ENCODE peak calls at places on chromosomes 12 and 14, in seven cellular contexts. R, H, T, L, C, J and Y are unnamed samples. For H3K4me1 and H3K9me3, the result is how much of the 10 kb centered on the place peaks cover.

GRCh38 chr12:53932915-53933314 is 5.7 kb upstream of the HOXC13 start:
- DNase-seq in H (no peak), C (no peak), T (no peak), R (no peak), L (no peak), J (no peak), Y (no peak)

GRCh38 chr12:3187846-3188755 is 110.9 kb downstream of the TSPAN9 start:
- DNase-seq in R (peak), C (no peak), L (no peak), J (no peak), H (peak), T (no peak), Y (no peak)

GRCh38 chr14:76257111-76257803 is 105.5 kb downstream of the GPATCH2L start:
- DNase-seq in R (no peak), J (no peak), C (no peak), H (no peak), L (no peak), T (no peak), Y (no peak)

GRCh38 chr12:57844725-57845477 is 1.6 kb downstream of the CTDSP2 start:
- DNase-seq in L (peak), T (peak), J (peak), H (peak), C (peak), R (peak), Y (peak)

GRCh38 chr12:77352941-77353340 is 287.6 kb upstream of the E2F7 start:
- DNase-seq in H (no peak), R (no peak), J (no peak), C (no peak), T (no peak), L (no peak), Y (no peak)

GRCh38 chr14:40367717-40368116 is 935.5 kb upstream of the FBXO33 start:
- DNase-seq in L (no peak), R (no peak), C (no peak), T (no peak), H (no peak), J (no peak), Y (no peak)

GRCh38 chr12:113185180-113186032 is at the start of the genes DDX54 and RITA1:
- DNase-seq in T (peak), J (peak), R (peak), C (peak), L (peak), H (peak), Y (peak)

GRCh38 chr14:85482549-85482948 is 47.4 kb upstream of the FLRT2 start:
- DNase-seq in H (no peak), L (no peak), T (no peak), J (no peak), C (no peak), R (no peak), Y (peak)

GRCh38 chr12:106582661-106583577 is at the start of gene RFX4:
- DNase-seq in T (no peak), J (peak), R (no peak), L (no peak), C (no peak), H (no peak), Y (no peak)

GRCh38 chr12:8887285-8887715 is 27.0 kb upstream of the PHC1 start:
- DNase-seq in J (no peak), H (no peak), C (no peak), R (no peak), T (no peak), L (no peak), Y (no peak)

GRCh38 chr12:81078469-81079196 is 754 bp downstream of the ACSS3 start:
- DNase-seq in R (no peak), T (peak), L (peak), C (peak), J (no peak), H (no peak), Y (no peak)

GRCh38 chr12:119176267-119177055 is 2.3 kb upstream of the HSPB8 start:
- DNase-seq in L (peak), T (peak), J (no peak), R (peak), H (peak), C (peak), Y (peak)

GRCh38 chr12:120125792-120126634 is 9.5 kb upstream of the RAB35 start:
- DNase-seq in C (no peak), R (no peak), L (no peak), J (no peak), T (no peak), H (no peak), Y (no peak)

GRCh38 chr12:90510948-90511347 is 444.0 kb downstream of the CCER1 start:
- DNase-seq in L (no peak), R (no peak), C (no peak), T (no peak), J (no peak), H (no peak), Y (no peak)

GRCh38 chr14:59075503-59075902 is 113.0 kb upstream of the DAAM1 start:
- DNase-seq in C (no peak), L (no peak), J (no peak), T (no peak), H (no peak), R (no peak), Y (no peak)

GRCh38 chr14:90109858-90110257 is 48.1 kb downstream of the KCNK13 start:
- DNase-seq in J (no peak), H (no peak), L (no peak), C (no peak), R (no peak), T (no peak), Y (peak)

DNA sequence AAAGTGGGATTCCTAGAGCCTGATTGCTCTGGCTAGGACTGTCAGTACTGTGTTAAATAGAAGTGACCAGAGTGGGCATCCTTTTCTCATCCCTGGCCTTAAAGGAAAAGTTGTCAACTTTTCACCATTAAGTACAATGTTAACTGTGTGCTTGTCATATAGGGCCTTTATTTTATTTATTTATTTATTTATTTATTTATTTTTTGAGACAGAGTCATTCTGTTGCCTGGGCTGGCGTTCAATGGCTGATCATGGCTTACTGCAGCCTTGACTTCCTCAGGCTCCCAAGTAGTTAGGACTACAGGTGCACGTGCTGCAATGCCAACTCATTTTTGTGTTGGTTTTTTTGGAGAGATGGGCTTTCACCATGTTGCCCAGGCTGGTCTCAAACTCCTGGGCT is 11.6 kb downstream of the SH2B3 start:
- DNase-seq in C (no peak), T (no peak), R (no peak), H (no peak), L (no peak), J (no peak), Y (no peak)
- H3K4me1 ChIP-seq in C (under half), T (under half), R (under half), H (under half), L (under half), J (under half), Y (under half)

DNA sequence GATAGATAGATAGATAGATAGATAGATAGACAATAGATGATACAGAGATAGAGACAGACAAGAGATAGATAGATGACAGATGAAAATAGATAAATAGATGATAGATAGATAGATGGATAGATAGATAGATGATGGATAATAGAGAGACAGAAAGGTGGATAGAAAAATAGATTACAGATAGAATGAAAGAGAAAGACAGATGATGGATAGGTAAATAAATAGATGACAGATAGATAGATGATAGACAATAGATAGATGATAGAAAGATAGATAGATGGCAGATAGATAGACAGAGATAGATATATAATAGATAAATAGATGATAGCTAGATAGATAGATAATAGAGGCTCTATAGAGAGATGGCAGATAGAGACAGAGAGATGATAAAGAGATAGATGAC is 523.0 kb downstream of the BCL11B start:
- DNase-seq in J (no peak), T (no peak), L (no peak), H (no peak), C (no peak), R (no peak), Y (no peak)
- H3K9me3 ChIP-seq in J (under half), T (under half), L (under half), H (under half), C (under half), R (under half), Y (under half)

GRCh38 chr12:27585739-27586265 is 61.8 kb downstream of the PPFIBP1 start:
- DNase-seq in R (no peak), J (no peak), H (no peak), C (no peak), T (no peak), L (no peak), Y (no peak)

GRCh38 chr12:27580561-27581330 is 56.7 kb downstream of the PPFIBP1 start:
- DNase-seq in J (no peak), R (no peak), C (no peak), T (no peak), H (no peak), L (no peak), Y (no peak)

GRCh38 chr12:27578689-27579372 is 54.8 kb downstream of the PPFIBP1 start:
- DNase-seq in J (no peak), C (no peak), H (no peak), R (no peak), T (no peak), L (no peak), Y (no peak)

GRCh38 chr12:27583981-27584380 is 60.0 kb downstream of the PPFIBP1 start:
- DNase-seq in H (no peak), C (no peak), T (no peak), R (no peak), J (no peak), L (no peak), Y (no peak)

GRCh38 chr12:27583057-27583797 is 59.2 kb downstream of the PPFIBP1 start:
- DNase-seq in C (no peak), L (peak), T (no peak), R (no peak), J (no peak), H (no peak), Y (no peak)
- H3K4me1 ChIP-seq in C (under half), L (under half), T (under half), R (under half), J (under half), H (under half), Y (under half)

GRCh38 chr12:87233636-87234035 is 795.6 kb downstream of the C12orf50 start:
- DNase-seq in L (no peak), C (no peak), H (no peak), R (no peak), J (no peak), T (no peak), Y (no peak)
- H3K9me3 ChIP-seq in L (under half), C (under half), H (under half), R (under half), J (under half), T (under half), Y (under half)

GRCh38 chr12:131818821-131819585 is 9.2 kb upstream of the MMP17 start:
- DNase-seq in T (no peak), R (no peak), C (no peak), H (no peak), J (no peak), L (no peak), Y (no peak)
- H3K4me1 ChIP-seq in T (under half), R (under half), C (under half), H (under half), J (under half), L (under half), Y (under half)

DNA sequence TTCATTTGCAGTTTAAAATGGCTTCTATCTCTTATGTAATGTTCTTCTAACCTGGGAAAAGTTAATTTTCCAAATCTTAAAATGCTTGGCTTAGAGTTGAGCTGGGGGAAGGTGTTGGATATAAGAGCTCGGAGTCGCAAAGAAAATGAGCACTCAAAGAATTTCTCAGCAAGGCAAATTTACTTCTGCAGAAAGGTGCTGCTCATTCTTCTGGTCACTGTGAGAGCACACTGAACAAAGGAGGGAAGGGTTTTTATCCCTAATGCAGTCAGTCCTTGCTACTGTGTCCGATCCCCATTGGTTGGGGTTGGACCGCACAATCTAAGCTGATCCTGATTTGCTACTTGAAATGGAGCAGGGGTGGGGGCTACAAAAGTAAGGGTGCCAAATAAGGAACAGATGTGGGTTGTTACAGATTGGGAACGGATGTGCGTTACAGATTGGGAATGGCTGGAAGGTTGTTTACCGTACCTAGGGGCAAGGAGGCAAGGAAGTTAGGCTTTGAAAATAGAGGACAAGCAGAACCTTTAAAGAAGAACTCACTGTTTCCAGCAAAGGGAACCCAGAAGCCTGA is 19.4 kb downstream of the TXNRD1 start:
- DNase-seq in H (no peak), J (no peak), L (no peak), T (no peak), R (no peak), C (no peak), Y (no peak)
- H3K9me3 ChIP-seq in H (under half), J (under half), L (under half), T (under half), R (under half), C (under half), Y (under half)

GRCh38 chr14:102603293-102603907 is 11.0 kb downstream of the RCOR1 start:
- DNase-seq in R (no peak), J (no peak), T (no peak), C (no peak), L (no peak), H (no peak), Y (no peak)

GRCh38 chr14:102604183-102604582 is 11.7 kb downstream of the RCOR1 start:
- DNase-seq in T (no peak), L (no peak), J (no peak), R (no peak), C (no peak), H (no peak), Y (no peak)

GRCh38 chr14:102602421-102603292 is 10.2 kb downstream of the RCOR1 start:
- DNase-seq in J (no peak), R (no peak), T (no peak), C (no peak), L (no peak), H (peak), Y (no peak)

GRCh38 chr14:102606296-102606695 is 13.8 kb downstream of the RCOR1 start:
- DNase-seq in J (no peak), T (no peak), C (no peak), L (no peak), H (no peak), R (no peak), Y (no peak)

DNA sequence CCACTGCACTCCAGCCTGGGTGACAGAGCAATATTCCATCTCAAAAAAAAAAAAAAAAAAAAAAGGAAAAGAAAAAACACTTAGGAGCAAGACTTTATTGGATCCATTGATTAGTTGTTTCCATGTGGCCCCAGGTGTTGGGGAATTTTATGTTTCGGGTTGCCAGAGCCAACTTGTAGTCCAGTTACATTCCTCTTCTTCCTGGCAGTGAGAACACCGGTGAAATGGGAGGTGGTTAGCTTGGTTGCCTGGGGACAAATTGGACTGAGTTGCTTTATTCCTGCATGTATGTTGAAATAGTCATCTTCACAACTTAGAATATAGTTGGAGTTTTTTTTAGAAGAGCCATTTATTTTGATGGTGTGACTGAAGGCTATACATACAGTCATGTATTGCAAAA is 12.6 kb downstream of the RCOR1 start:
- DNase-seq in H (no peak), R (peak), C (no peak), T (peak), J (no peak), L (no peak), Y (no peak)
- H3K4me1 ChIP-seq in H (under half), R (under half), C (under half), T (under half), J (under half), L (under half), Y (under half)